ENCODE peak calls at places on chromosomes 4 and X, in nine cellular contexts. K is GM23338, D is neural progenitor cell, M is PC-3, R is hepatocyte, C is SK-N-SH, A is GM23248, G is HCT116, E is MM.1S. F is an unnamed sample.
A peak's percentile ranks its signal among the peaks of the same experiment; 100 is the strongest.

GRCh38 chrX:45619290-45619689 is 418.6 kb upstream of the DIPK2B start:
- DNase-seq in D (peak; percentile 31), K (no peak), C (no peak), E (no peak), G (no peak), R (no peak), M (no peak), A (peak; percentile 39), F (no peak)

GRCh38 chrX:133726211-133726630 is 259.2 kb downstream of the GPC3 start:
- DNase-seq in G (peak; percentile 27), D (no peak), E (no peak), A (peak; percentile 61), R (peak; percentile 9), M (peak; percentile 93), K (no peak), C (no peak), F (no peak)

GRCh38 chrX:74248889-74249288 is 55.1 kb upstream of the ZCCHC13 start:
- DNase-seq in G (no peak), K (peak; percentile 67), R (peak; percentile 18), D (peak; percentile 9), A (peak; percentile 24), C (no peak), E (no peak), M (no peak), F (no peak)

GRCh38 chr4:76984127-76984526 is 34.6 kb downstream of the SEPTIN11 start:
- DNase-seq in G (no peak), D (no peak), E (peak; percentile 85), A (peak; percentile 74), K (peak; percentile 59), M (peak; percentile 21), C (peak; percentile 39), R (no peak), F (peak; percentile 9)

GRCh38 chr4:1105067-1105466 is 8.3 kb downstream of the RNF212 start:
- DNase-seq in E (no peak), C (no peak), D (no peak), M (no peak), K (no peak), A (no peak), R (no peak), G (no peak), F (no peak)

GRCh38 chr4:169861592-169861991 is 103.8 kb upstream of the HPF1 start:
- DNase-seq in A (no peak), K (no peak), D (no peak), R (no peak), M (peak; percentile 13), G (no peak), C (no peak), E (no peak), F (no peak)

GRCh38 chr4:126465341-126465740 is 1150.6 kb downstream of the FAT4 start:
- DNase-seq in A (peak; percentile 1), M (no peak), E (no peak), D (no peak), R (no peak), K (no peak), G (no peak), C (no peak), F (no peak)

GRCh38 chr4:143202824-143203223 is 18.1 kb downstream of the USP38 start:
- DNase-seq in R (no peak), E (peak; percentile 11), C (no peak), K (no peak), A (peak; percentile 43), G (no peak), D (no peak), M (peak; percentile 63), F (no peak)

GRCh38 chrX:37380920-37381319 is 31.8 kb downstream of the PRRG1 start:
- DNase-seq in M (peak; percentile 94), R (peak; percentile 42), E (no peak), D (no peak), G (peak; percentile 55), C (no peak), A (peak; percentile 37), K (no peak), F (no peak)

GRCh38 chr4:166491635-166492034 is 618.6 kb downstream of the TLL1 start:
- DNase-seq in K (no peak), E (no peak), D (no peak), G (no peak), A (no peak), R (no peak), M (no peak), C (no peak), F (no peak)

GRCh38 chrX:120365320-120365719 is 3.4 kb downstream of the ATP1B4 start:
- DNase-seq in A (peak; percentile 15), R (peak; percentile 38), C (peak; percentile 24), E (peak; percentile 72), M (peak; percentile 46), G (no peak), D (peak; percentile 68), K (peak; percentile 69), F (peak; percentile 67)

GRCh38 chr4:182188622-182189021 is 54.6 kb upstream of the TENM3 start:
- DNase-seq in D (no peak), C (no peak), K (no peak), M (no peak), G (no peak), A (peak; percentile 47), R (no peak), E (no peak), F (no peak)

GRCh38 chr4:158229768-158230167 is 19.5 kb downstream of the TMEM144 start:
- DNase-seq in D (peak; percentile 42), C (no peak), G (no peak), K (no peak), M (no peak), R (no peak), E (no peak), A (no peak), F (no peak)

GRCh38 chrX:102950908-102951866 is 14.1 kb downstream of the RAB40AL start:
- DNase-seq in C (peak; percentile 64), G (peak; percentile 23), R (peak; percentile 42), A (peak; percentile 38), E (peak; percentile 47), D (peak; percentile 58), K (peak; percentile 60), M (peak; percentile 81), F (peak; percentile 16)

GRCh38 chr4:87005690-87006461 is 71.1 kb downstream of the AFF1 start:
- DNase-seq in R (no peak), A (peak; percentile 54), D (peak; percentile 52), K (peak; percentile 51), G (no peak), E (peak; percentile 75), M (peak; percentile 25), C (peak; percentile 28), F (peak; percentile 43)

GRCh38 chrX:118182050-118182449 is 65.4 kb upstream of the KLHL13 start:
- DNase-seq in G (no peak), A (peak; percentile 7), K (no peak), M (no peak), R (no peak), D (no peak), E (no peak), C (no peak), F (no peak)

GRCh38 chr4:6772223-6772928 is 10.2 kb upstream of the KIAA0232 start:
- DNase-seq in E (no peak), M (peak; percentile 44), K (no peak), D (no peak), R (no peak), A (peak; percentile 29), G (no peak), C (no peak), F (no peak)

GRCh38 chr4:176376032-176376614 is 56.4 kb downstream of the SPCS3 start:
- DNase-seq in A (peak; percentile 46), K (peak; percentile 42), G (peak; percentile 19), M (peak; percentile 58), R (peak; percentile 7), D (peak; percentile 41), E (peak; percentile 59), C (peak; percentile 8), F (peak; percentile 33)

GRCh38 chrX:119343856-119344255 is 55.3 kb upstream of the SLC25A43 start:
- DNase-seq in R (peak; percentile 18), C (no peak), G (no peak), M (peak; percentile 79), K (no peak), E (no peak), A (peak; percentile 4), D (no peak), F (no peak)

GRCh38 chrX:1390621-1391369 is 1.1 kb downstream of the SLC25A6 start:
- DNase-seq in C (no peak), R (no peak), G (no peak), D (peak; percentile 36), A (peak; percentile 38), E (no peak), M (no peak), K (no peak), F (no peak)

GRCh38 chrX:57453901-57454300 is 137.9 kb upstream of the ZXDB start:
- DNase-seq in G (no peak), A (peak; percentile 48), M (peak; percentile 49), E (peak; percentile 34), K (peak; percentile 54), D (peak; percentile 47), C (peak; percentile 3), R (no peak), F (peak; percentile 56)
- TF ChIP-seq EZH2phosphoT487 in G (no peak), A (no peak), M (no peak), E (no peak), K (no peak), D (no peak), C (no peak), R (no peak), F (no peak)

GRCh38 chr4:145824469-145824868 is 114.2 kb downstream of the ZNF827 start:
- DNase-seq in G (no peak), D (peak; percentile 30), A (no peak), M (no peak), R (no peak), E (no peak), K (peak; percentile 43), C (peak; percentile 37), F (no peak)
- H3K4me2 ChIP-seq in G (no peak overlapping the region), D (no peak overlapping the region), A (no peak overlapping the region), M (no peak overlapping the region), R (no peak overlapping the region), E (no peak overlapping the region), K (no peak overlapping the region), C (no peak overlapping the region), F (no peak overlapping the region)

GRCh38 chr4:62644372-62644771 is 1444.2 kb downstream of the ADGRL3 start:
- DNase-seq in C (no peak), M (peak; percentile 74), D (peak; percentile 70), R (peak; percentile 19), E (peak; percentile 65), A (no peak), K (peak; percentile 76), G (no peak), F (peak; percentile 2)
- H2AFZ ChIP-seq in C (no peak overlapping the region), M (peak overlapping the region; percentile 67), D (no peak overlapping the region), R (no peak overlapping the region), E (no peak overlapping the region), A (no peak overlapping the region), K (peak overlapping the region; percentile 53), G (no peak overlapping the region), F (no peak overlapping the region)

GRCh38 chr4:78779280-78779679 is 3.1 kb downstream of the BMP2K start:
- DNase-seq in D (no peak), G (no peak), C (no peak), K (no peak), A (peak; percentile 23), E (no peak), M (peak; percentile 25), R (no peak), F (no peak)
- TF ChIP-seq EZH2phosphoT487 in D (no peak), G (no peak), C (no peak), K (no peak), A (no peak), E (no peak), M (no peak), R (no peak), F (no peak)

GRCh38 chr4:40548256-40548655 is 81.4 kb downstream of the RBM47 start:
- DNase-seq in M (no peak), E (no peak), C (no peak), D (no peak), R (no peak), A (peak; percentile 56), K (no peak), G (no peak), F (no peak)
- H3K4me2 ChIP-seq in M (no peak overlapping the region), E (no peak overlapping the region), C (peak overlapping the region; percentile 17), D (no peak overlapping the region), R (no peak overlapping the region), A (no peak overlapping the region), K (no peak overlapping the region), G (no peak overlapping the region), F (no peak overlapping the region)

F was measured in OCI-LY7.